ENCODE peak calls at places on chromosome 5, in five cellular contexts. K is OCI-LY7, W is heart right ventricle, U is left ventricle myocardium inferior, M is A673. Y is an unnamed sample.

GRCh38 chr5:133849116-133849515 is 119.3 kb downstream of the C5orf15 start:
- DNase-seq in W (no peak), K (no peak), U (no peak), M (no peak), Y (no peak)

GRCh38 chr5:13659391-13659790 is 285.1 kb downstream of the DNAH5 start:
- DNase-seq in W (no peak), U (no peak), M (no peak), K (no peak), Y (no peak)

GRCh38 chr5:58503634-58504033 is 12.4 kb downstream of the GAPT start:
- DNase-seq in M (no peak), W (no peak), K (no peak), U (no peak), Y (no peak)

GRCh38 chr5:176775409-176775808 is 35.0 kb upstream of the UNC5A start:
- DNase-seq in M (no peak), K (no peak), U (no peak), W (no peak), Y (no peak)

GRCh38 chr5:142339781-142340180 is 15.0 kb upstream of the SPRY4 start:
- DNase-seq in W (no peak), K (no peak), U (no peak), M (no peak), Y (no peak)

GRCh38 chr5:135375040-135375439 is 24.0 kb downstream of the MACROH2A1 start:
- DNase-seq in W (no peak), U (no peak), K (no peak), M (no peak), Y (no peak)

GRCh38 chr5:74506119-74506518 is 134.4 kb downstream of the ENC1 start:
- DNase-seq in U (no peak), K (no peak), M (no peak), W (no peak), Y (no peak)

GRCh38 chr5:50751064-50751657 is 84.7 kb downstream of the PARP8 start:
- DNase-seq in W (no peak), M (peak), U (no peak), K (peak), Y (peak)

GRCh38 chr5:133063965-133064364 is 12.2 kb downstream of the HSPA4 start:
- DNase-seq in U (no peak), K (no peak), W (no peak), M (no peak), Y (no peak)

DNA sequence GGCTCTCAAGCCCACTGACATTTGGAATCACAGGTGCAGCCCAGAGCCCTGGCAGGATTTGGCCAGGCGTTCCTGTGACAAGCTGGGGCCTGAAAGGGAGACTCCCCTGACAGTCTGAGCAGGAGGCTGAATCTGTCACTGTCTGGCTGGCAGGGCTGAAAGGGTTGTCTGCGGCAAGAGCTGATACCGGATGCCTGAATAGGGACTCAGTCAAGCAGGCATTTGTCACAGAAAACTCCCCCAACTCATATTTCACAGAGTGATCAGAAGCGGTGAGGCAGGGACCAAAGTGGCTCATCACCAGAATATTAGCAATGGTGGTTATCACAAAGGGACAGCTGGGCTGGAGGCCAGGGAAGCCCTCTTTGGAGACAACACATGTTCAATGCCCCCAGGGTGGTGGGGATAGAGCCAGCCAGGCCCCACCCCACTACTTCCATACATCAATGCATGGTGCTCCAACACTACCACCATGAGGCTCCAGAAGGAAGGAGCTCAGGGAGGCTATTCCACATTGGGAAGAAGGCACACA is 295.5 kb downstream of the DTWD2 start:
- DNase-seq in U (no peak), K (no peak), M (peak), W (no peak), Y (peak)
- TF ChIP-seq CTCF in U (no peak), K (no peak), M (no peak), W (peak), Y (no peak)

GRCh38 chr5:172830275-172830799 is 3.7 kb upstream of the ERGIC1 start:
- DNase-seq in U (no peak), K (no peak), M (no peak), W (no peak), Y (no peak)

GRCh38 chr5:172825610-172826204 is 8.3 kb upstream of the ERGIC1 start:
- DNase-seq in M (no peak), K (no peak), U (no peak), W (no peak), Y (no peak)

GRCh38 chr5:172828911-172829431 is 5.1 kb upstream of the ERGIC1 start:
- DNase-seq in K (no peak), W (no peak), M (no peak), U (no peak), Y (no peak)

GRCh38 chr5:172830876-172831662 is 3.0 kb upstream of the ERGIC1 start:
- DNase-seq in K (no peak), M (no peak), U (no peak), W (no peak), Y (no peak)

DNA sequence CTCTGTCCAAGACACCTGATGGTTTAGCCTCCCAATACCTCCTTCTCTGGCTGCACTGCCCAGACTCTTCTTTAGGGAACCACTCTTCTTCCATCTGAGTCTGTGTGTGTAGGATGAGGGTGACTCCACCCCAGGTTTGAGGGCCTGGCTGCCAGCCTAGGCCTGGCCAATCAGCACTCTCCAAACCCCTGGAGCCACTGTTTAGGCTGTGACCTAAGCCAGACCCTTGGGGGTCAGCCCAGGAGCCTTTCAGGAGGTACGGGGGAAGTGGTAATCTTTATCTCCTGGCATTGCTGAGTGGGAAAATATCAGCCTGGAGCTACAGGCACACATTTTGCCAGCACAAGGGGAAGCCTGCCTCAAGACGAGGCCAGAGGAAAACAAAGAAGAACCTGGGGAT is 6.2 kb upstream of the ERGIC1 start:
- DNase-seq in K (no peak), U (no peak), M (no peak), W (no peak), Y (no peak)
- TF ChIP-seq CTCF in K (no peak), U (no peak), M (no peak), W (no peak), Y (no peak)

GRCh38 chr5:55407059-55407684 is 99.4 kb downstream of the MTREX start:
- DNase-seq in U (no peak), W (no peak), K (peak), M (peak), Y (peak)
- TF ChIP-seq CTCF in U (peak), W (peak), K (peak), M (peak), Y (peak)

GRCh38 chr5:152170350-152170749 is 234.7 kb downstream of the NMUR2 start:
- DNase-seq in U (no peak), M (peak), K (no peak), W (peak), Y (no peak)
- TF ChIP-seq CTCF in U (no peak), M (no peak), K (no peak), W (no peak), Y (no peak)

GRCh38 chr5:151648089-151648488 is 38.6 kb downstream of the SPARC start:
- DNase-seq in U (no peak), K (no peak), W (no peak), M (no peak), Y (no peak)
- TF ChIP-seq CTCF in U (no peak), K (no peak), W (no peak), M (no peak), Y (no peak)

GRCh38 chr5:170347022-170347421 is 42.1 kb downstream of the KCNMB1 start:
- DNase-seq in U (no peak), W (no peak), K (no peak), M (no peak), Y (no peak)

GRCh38 chr5:170353011-170353890 is 35.9 kb downstream of the KCNMB1 start:
- DNase-seq in M (peak), K (no peak), U (no peak), W (no peak), Y (no peak)

GRCh38 chr5:170345971-170346370 is 43.2 kb downstream of the KCNMB1 start:
- DNase-seq in M (no peak), U (no peak), K (no peak), W (no peak), Y (no peak)

GRCh38 chr5:170343177-170343576 is 45.6 kb upstream of the LCP2 start:
- DNase-seq in M (no peak), U (no peak), W (no peak), K (no peak), Y (no peak)

GRCh38 chr5:170348069-170348702 is 41.0 kb downstream of the KCNMB1 start:
- DNase-seq in K (no peak), U (no peak), W (no peak), M (no peak), Y (no peak)
- TF ChIP-seq CTCF in K (peak), U (peak), W (peak), M (peak), Y (no peak)

GRCh38 chr5:151107738-151108520 is 27.1 kb upstream of the TNIP1 start:
- DNase-seq in W (no peak), U (peak), M (no peak), K (no peak), Y (no peak)

GRCh38 chr5:151105561-151105960 is 24.7 kb upstream of the TNIP1 start:
- DNase-seq in W (no peak), M (no peak), K (no peak), U (no peak), Y (no peak)

GRCh38 chr5:151107084-151107483 is 26.2 kb upstream of the TNIP1 start:
- DNase-seq in U (no peak), K (no peak), M (no peak), W (no peak), Y (no peak)

GRCh38 chr5:151106073-151106472 is 25.2 kb upstream of the TNIP1 start:
- DNase-seq in W (no peak), K (no peak), U (no peak), M (no peak), Y (no peak)

GRCh38 chr5:151106509-151106908 is 25.7 kb upstream of the TNIP1 start:
- DNase-seq in U (no peak), M (no peak), W (no peak), K (no peak), Y (no peak)
- TF ChIP-seq CTCF in U (no peak), M (no peak), W (no peak), K (no peak), Y (no peak)

DNA sequence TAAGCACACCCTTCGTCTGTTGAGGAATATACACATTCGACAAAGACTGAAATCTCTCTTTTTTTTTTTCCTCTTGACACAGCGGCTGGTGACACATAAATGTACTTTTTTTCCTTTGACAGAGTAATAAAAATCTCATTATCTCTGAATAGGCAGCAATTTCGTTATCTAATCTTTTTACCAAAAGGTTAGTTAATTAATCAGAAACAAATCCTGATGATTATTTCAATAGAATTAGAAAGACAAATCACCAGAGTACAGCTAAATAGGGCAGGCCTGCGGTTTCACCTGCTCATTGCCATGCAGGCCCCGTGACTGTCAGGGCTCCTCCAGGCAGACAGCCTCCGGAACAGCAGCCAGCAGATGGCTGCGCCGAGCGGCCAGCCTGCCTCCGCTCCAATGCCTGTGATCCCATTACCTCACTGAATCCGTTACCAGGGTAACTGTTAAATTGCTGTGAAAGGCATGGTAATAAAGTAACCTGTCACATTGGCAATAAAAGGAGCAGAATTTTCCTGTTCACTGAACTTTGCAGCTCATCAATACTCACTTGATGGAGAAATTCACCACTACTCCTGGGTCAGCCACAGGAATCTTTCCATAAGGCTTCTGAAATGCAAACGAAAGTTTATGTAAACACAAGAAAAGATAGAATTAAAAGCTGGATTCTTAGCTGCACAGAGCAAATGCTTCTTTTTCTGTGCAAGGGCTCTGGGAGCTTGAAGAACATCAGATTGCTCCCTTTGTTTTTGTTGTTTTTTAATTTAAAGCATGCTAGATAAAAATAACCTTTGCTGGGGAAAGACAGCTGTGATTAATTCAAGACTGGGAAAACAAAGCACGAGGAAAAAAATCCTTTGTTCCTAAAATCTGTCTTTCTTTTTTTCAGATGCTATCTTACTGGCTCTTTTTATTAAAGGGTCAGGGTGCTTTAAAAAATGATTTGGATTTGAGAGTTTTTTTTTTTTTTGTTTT is 666.4 kb upstream of the ZNF608 start:
- DNase-seq in W (peak), K (peak), U (peak), M (peak), Y (peak)
- TF ChIP-seq CTCF in W (peak), K (peak), U (peak), M (peak), Y (no peak)

DNA sequence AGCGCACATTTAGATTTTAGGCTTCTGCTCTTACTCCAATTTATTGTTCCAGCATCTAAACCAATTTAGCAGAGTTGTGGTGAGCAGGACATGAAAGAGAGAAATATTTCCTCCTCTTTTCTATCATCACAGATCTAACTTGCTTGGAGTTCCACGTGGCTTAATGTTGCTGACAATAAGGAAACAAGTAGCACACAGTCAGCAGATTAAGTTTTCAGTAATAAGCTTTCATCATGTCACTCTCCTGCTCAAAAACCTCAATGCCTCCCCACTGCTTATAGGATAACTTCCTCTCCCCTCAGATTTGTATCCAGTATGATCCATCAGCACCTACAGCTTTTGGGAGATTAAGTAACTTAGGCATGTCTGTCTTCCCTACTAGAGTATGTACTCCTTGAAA is 10.4 kb upstream of the SSBP2 start:
- DNase-seq in M (no peak), U (no peak), W (no peak), K (no peak), Y (no peak)
- TF ChIP-seq CTCF in M (no peak), U (no peak), W (no peak), K (no peak), Y (no peak)

Y was measured in GM12865.